ENCODE peak calls at places on chromosome 6, in six cellular contexts. P is ELR; Q is SK-N-MC; D is hepatic stellate cell; S is stimulated activated CD8-positive, alpha-beta memory T cell treated with anti-CD3 and anti-CD28 coated beads, Interleukin-15, amount 100 ng/mL, for 4 hours; B is amniotic epithelial cell. A is an unnamed sample.

GRCh38 chr6:158367824-158368223 is 55.6 kb downstream of the TULP4 start:
- DNase-seq in D (no peak), P (peak), S (no peak), B (no peak), Q (no peak), A (no peak)

GRCh38 chr6:140987364-140988135 is 1145.2 kb upstream of the GJE1 start:
- DNase-seq in Q (no peak), S (no peak), B (no peak), P (no peak), D (no peak), A (no peak)

GRCh38 chr6:49888742-49889431 is 22.6 kb upstream of the CRISP1 start:
- DNase-seq in B (no peak), Q (no peak), D (no peak), S (no peak), P (no peak), A (no peak)

GRCh38 chr6:127514396-127515227 is 4.5 kb downstream of the MTCL3 start:
- DNase-seq in Q (no peak), P (peak), S (no peak), B (peak), D (peak), A (no peak)

GRCh38 chr6:106975699-106976032 is 1.1 kb upstream of the CD24 start:
- DNase-seq in D (no peak), B (peak), Q (no peak), S (no peak), P (peak), A (no peak)

GRCh38 chr6:5246870-5247161 is 13.9 kb downstream of the LYRM4 start:
- DNase-seq in Q (no peak), S (no peak), P (no peak), D (no peak), B (no peak), A (no peak)

GRCh38 chr6:107656883-107657282 is 167.0 kb downstream of the SOBP start:
- DNase-seq in P (no peak), Q (no peak), B (no peak), S (no peak), D (no peak), A (no peak)

GRCh38 chr6:29887330-29887818 is 55.0 kb upstream of the HLA-A start:
- DNase-seq in S (no peak), Q (no peak), D (peak), B (peak), P (peak), A (no peak)

GRCh38 chr6:125095501-125096301 is 57.9 kb upstream of the TPD52L1 start:
- DNase-seq in D (peak), S (no peak), B (peak), P (peak), Q (no peak), A (peak)

GRCh38 chr6:156912431-156912830 is 135.3 kb downstream of the ARID1B start:
- DNase-seq in B (no peak), Q (no peak), S (no peak), D (no peak), P (no peak), A (no peak)

GRCh38 chr6:46098678-46099077 is 31.1 kb upstream of the ENPP4 start:
- DNase-seq in D (no peak), Q (no peak), S (no peak), B (no peak), P (no peak), A (no peak)

GRCh38 chr6:84897874-84898635 is 133.7 kb upstream of the TBX18 start:
- DNase-seq in B (peak), S (no peak), Q (no peak), P (peak), D (no peak), A (no peak)

GRCh38 chr6:45895569-45895968 is 120.1 kb downstream of the CLIC5 start:
- DNase-seq in Q (no peak), B (no peak), S (no peak), D (no peak), P (no peak), A (no peak)

GRCh38 chr6:14638562-14638931 is 521.0 kb downstream of the CD83 start:
- DNase-seq in Q (no peak), S (no peak), B (no peak), P (no peak), D (no peak), A (no peak)

GRCh38 chr6:69865126-69865525 is 1.2 kb upstream of the COL19A1 start:
- DNase-seq in B (no peak), P (peak), D (peak), Q (no peak), S (no peak), A (no peak)

GRCh38 chr6:158764941-158765340 is 54.2 kb downstream of the EZR start:
- DNase-seq in B (no peak), Q (no peak), D (no peak), S (no peak), P (no peak), A (no peak)

GRCh38 chr6:117399924-117400323 is 25.8 kb downstream of the ROS1 start:
- DNase-seq in S (no peak), B (no peak), D (peak), P (peak), Q (no peak), A (no peak)

GRCh38 chr6:6781172-6781876 is 192.8 kb downstream of the LY86 start:
- DNase-seq in D (no peak), Q (peak), S (no peak), P (peak), B (peak), A (no peak)

GRCh38 chr6:4402477-4402976 is 267.2 kb upstream of the ECI2 start:
- DNase-seq in P (peak), S (no peak), Q (no peak), B (peak), D (peak), A (peak)

GRCh38 chr6:40268166-40268958 is 318.8 kb downstream of the LRFN2 start:
- DNase-seq in Q (no peak), D (no peak), S (no peak), B (no peak), P (no peak), A (no peak)

GRCh38 chr6:116633685-116634084 is 17.4 kb downstream of the RSPH4A start:
- DNase-seq in B (no peak), D (no peak), P (peak), S (no peak), Q (no peak), A (no peak)

GRCh38 chr6:3631862-3632261 is 119.7 kb downstream of the PXDC1 start:
- DNase-seq in B (no peak), P (no peak), D (no peak), S (no peak), Q (no peak), A (no peak)

GRCh38 chr6:81997091-81997926 is 244.8 kb upstream of the TENT5A start:
- DNase-seq in P (peak), D (no peak), B (peak), Q (peak), S (no peak), A (peak)

GRCh38 chr6:38644951-38645350 is 5.2 kb upstream of the BTBD9 start:
- DNase-seq in S (no peak), B (no peak), P (no peak), D (no peak), Q (no peak), A (no peak)

GRCh38 chr6:170449835-170450753 is 103.0 kb downstream of the PSMB1 start:
- DNase-seq in Q (no peak), S (no peak), B (no peak), P (no peak), D (no peak), A (no peak)

GRCh38 chr6:108561742-108562502 is 1.2 kb downstream of the FOXO3 start:
- DNase-seq in Q (no peak), D (peak), P (peak), S (no peak), B (no peak), A (no peak)

GRCh38 chr6:31142356-31142755 is 3.5 kb upstream of the PSORS1C2 start:
- DNase-seq in D (no peak), P (no peak), Q (no peak), B (no peak), S (no peak), A (no peak)

GRCh38 chr6:18585032-18585573 is 198.0 kb downstream of the RNF144B start:
- DNase-seq in P (peak), S (no peak), D (peak), B (peak), Q (no peak), A (no peak)

GRCh38 chr6:167662104-167662880 is 164.4 kb upstream of the AFDN start:
- DNase-seq in S (no peak), Q (no peak), D (no peak), B (no peak), P (no peak), A (no peak)

GRCh38 chr6:150177260-150178246 is 34.7 kb downstream of the PPP1R14C start:
- DNase-seq in D (no peak), P (no peak), B (no peak), Q (no peak), S (no peak), A (no peak)

GRCh38 chr6:137925299-137925698 is 58.2 kb downstream of the TNFAIP3 start:
- DNase-seq in D (no peak), S (no peak), P (no peak), B (no peak), Q (no peak), A (no peak)

GRCh38 chr6:146267946-146268345 is 239.1 kb downstream of the GRM1 start:
- DNase-seq in P (no peak), S (no peak), B (no peak), D (no peak), Q (no peak), A (no peak)

GRCh38 chr6:13586936-13587542 is 12.6 kb downstream of the SIRT5 start:
- DNase-seq in S (no peak), P (no peak), Q (no peak), D (peak), B (peak), A (no peak)

GRCh38 chr6:1630771-1631217 is 21.1 kb downstream of the FOXC1 start:
- DNase-seq in B (peak), P (peak), S (no peak), Q (no peak), D (no peak), A (no peak)

GRCh38 chr6:167676666-167677421 is 149.9 kb upstream of the AFDN start:
- DNase-seq in Q (no peak), D (no peak), P (no peak), B (no peak), S (no peak), A (no peak)

GRCh38 chr6:149480502-149481280 is 4.1 kb downstream of the ZC3H12D start:
- DNase-seq in P (no peak), D (no peak), Q (no peak), B (no peak), S (no peak), A (no peak)

GRCh38 chr6:163240556-163240955 is 174.0 kb upstream of the QKI start:
- DNase-seq in P (no peak), Q (no peak), B (no peak), S (no peak), D (no peak), A (no peak)

GRCh38 chr6:114007451-114007953 is 36.6 kb upstream of the HDAC2 start:
- DNase-seq in B (no peak), S (no peak), D (no peak), Q (no peak), P (peak), A (no peak)

GRCh38 chr6:155408981-155409380 is 46.7 kb downstream of the NOX3 start:
- DNase-seq in Q (no peak), D (no peak), B (no peak), P (no peak), S (no peak), A (no peak)